ENCODE peak calls at places on chromosomes 6 and 20, in five cellular contexts. K, Y, G, A and R are unnamed samples.

GRCh38 chr6:159214281-159214680 is 45.1 kb downstream of the FNDC1 start:
- DNase-seq in A (no peak), Y (no peak), K (no peak), G (no peak), R (no peak)

GRCh38 chr6:103001724-103002123 is 1608.2 kb downstream of the GRIK2 start:
- DNase-seq in Y (no peak), G (no peak), K (no peak), A (no peak), R (no peak)

GRCh38 chr6:56753801-56754200 is 111.1 kb upstream of the DST start:
- DNase-seq in G (no peak), A (no peak), K (no peak), Y (no peak), R (no peak)

GRCh38 chr6:83867527-83868161 is 8.2 kb downstream of the CYB5R4 start:
- DNase-seq in A (no peak), K (no peak), G (peak), Y (peak), R (peak)

GRCh38 chr6:154249499-154250298 is 106.9 kb downstream of the IPCEF1 start:
- DNase-seq in K (peak), G (no peak), A (no peak), Y (no peak), R (no peak)

GRCh38 chr6:27608916-27609883 is 136.3 kb upstream of the ZNF184 start:
- DNase-seq in K (no peak), A (no peak), Y (peak), G (peak), R (no peak)

GRCh38 chr6:2441881-2442475 is 196.6 kb upstream of the GMDS start:
- DNase-seq in K (no peak), A (no peak), G (no peak), Y (no peak), R (no peak)

GRCh38 chr20:41654292-41654691 is 36.1 kb upstream of the CHD6 start:
- DNase-seq in G (no peak), A (peak), Y (peak), K (no peak), R (no peak)

GRCh38 chr6:130018830-130019795 is 732 bp downstream of the L3MBTL3 start:
- DNase-seq in A (peak), Y (peak), K (no peak), G (no peak), R (no peak)

GRCh38 chr6:21593927-21594421 is 423 bp downstream of the SOX4 start:
- DNase-seq in A (peak), Y (peak), K (no peak), G (peak), R (no peak)

GRCh38 chr6:52299598-52300144 is 15.1 kb upstream of the MCM3 start:
- DNase-seq in A (no peak), G (no peak), Y (no peak), K (no peak), R (no peak)

GRCh38 chr20:32575805-32576204 is 9.3 kb downstream of the NOL4L start:
- DNase-seq in A (no peak), Y (no peak), K (no peak), G (no peak), R (no peak)

GRCh38 chr6:87572860-87573259 is 16.9 kb downstream of the RARS2 start:
- DNase-seq in A (no peak), K (no peak), Y (no peak), G (no peak), R (no peak)

GRCh38 chr6:89323461-89324098 is 8.5 kb upstream of the GABRR2 start:
- DNase-seq in K (no peak), G (no peak), Y (no peak), A (no peak), R (no peak)

GRCh38 chr6:44263357-44264100 is 1.8 kb downstream of the NFKBIE start:
- DNase-seq in G (peak), K (no peak), A (no peak), Y (peak), R (no peak)

GRCh38 chr20:4855555-4855954 is 133.8 kb downstream of the PRND start:
- DNase-seq in A (no peak), K (no peak), Y (no peak), G (no peak), R (no peak)

GRCh38 chr6:31574106-31575061 is 981 bp upstream of the TNF start:
- DNase-seq in K (no peak), A (no peak), Y (no peak), G (no peak), R (no peak)

GRCh38 chr6:30077218-30077617 is 1.6 kb upstream of the RNF39 start:
- DNase-seq in A (no peak), Y (no peak), K (no peak), G (no peak), R (no peak)

GRCh38 chr20:24560571-24561485 is 91.4 kb downstream of the SYNDIG1 start:
- DNase-seq in K (no peak), G (no peak), A (no peak), Y (no peak), R (no peak)

GRCh38 chr20:36391456-36391855 is 85.3 kb downstream of the DLGAP4 start:
- DNase-seq in G (peak), A (no peak), K (no peak), Y (no peak), R (no peak)

GRCh38 chr6:1285589-1286340 is 26.1 kb upstream of the FOXQ1 start:
- DNase-seq in G (peak), Y (peak), A (no peak), K (peak), R (peak)

GRCh38 chr20:31713312-31714049 is 9.2 kb downstream of the BCL2L1 start:
- DNase-seq in G (peak), A (no peak), Y (peak), K (peak), R (peak)

GRCh38 chr6:52403627-52404026 is 16.5 kb upstream of the EFHC1 start:
- DNase-seq in A (peak), G (no peak), K (no peak), Y (peak), R (no peak)

GRCh38 chr6:355809-356208 is 35.7 kb upstream of the IRF4 start:
- DNase-seq in K (no peak), A (no peak), G (no peak), Y (no peak), R (no peak)

GRCh38 chr6:84466521-84466920 is 239.1 kb upstream of the CEP162 start:
- DNase-seq in A (no peak), Y (peak), K (peak), G (peak), R (peak)

GRCh38 chr6:14968056-14968643 is 277.7 kb upstream of the JARID2 start:
- DNase-seq in A (no peak), Y (no peak), K (no peak), G (no peak), R (no peak)

GRCh38 chr6:28462401-28462800 is 19.1 kb upstream of the ZSCAN23 start:
- DNase-seq in A (no peak), Y (no peak), G (no peak), K (no peak), R (no peak)

GRCh38 chr6:44043036-44043478 is 84.2 kb downstream of the MRPL14 start:
- DNase-seq in G (no peak), K (no peak), A (no peak), Y (no peak), R (no peak)

GRCh38 chr20:973785-974194 is 28.3 kb downstream of the RSPO4 start:
- DNase-seq in G (peak), A (no peak), Y (peak), K (no peak), R (peak)

GRCh38 chr20:40668449-40669228 is 20.4 kb downstream of the MAFB start:
- DNase-seq in G (peak), K (no peak), A (no peak), Y (no peak), R (no peak)

GRCh38 chr6:52511572-52512151 is 65.2 kb downstream of the TRAM2 start:
- DNase-seq in Y (no peak), A (no peak), G (peak), K (no peak), R (no peak)

GRCh38 chr20:50731930-50732690 is 730 bp downstream of the PARD6B start:
- DNase-seq in Y (no peak), G (no peak), K (no peak), A (no peak), R (no peak)

GRCh38 chr20:20076297-20077065 is 24.1 kb downstream of the CFAP61 start:
- DNase-seq in Y (no peak), G (peak), K (no peak), A (no peak), R (no peak)

GRCh38 chr6:143753678-143754077 is 75.9 kb downstream of the PHACTR2 start:
- DNase-seq in K (no peak), Y (no peak), A (no peak), G (no peak), R (no peak)

GRCh38 chr6:106643061-106643460 is 13.7 kb downstream of the QRSL1 start:
- DNase-seq in Y (no peak), A (no peak), K (no peak), G (no peak), R (no peak)

GRCh38 chr6:106642476-106642875 is 13.1 kb downstream of the QRSL1 start:
- DNase-seq in Y (no peak), K (no peak), A (no peak), G (no peak), R (no peak)

GRCh38 chr6:106637051-106637717 is 7.8 kb downstream of the QRSL1 start:
- DNase-seq in A (no peak), G (no peak), K (no peak), Y (no peak), R (no peak)

GRCh38 chr6:106637718-106638341 is 8.5 kb downstream of the QRSL1 start:
- DNase-seq in A (no peak), Y (no peak), K (no peak), G (no peak), R (no peak)

GRCh38 chr6:106639812-106640211 is 10.4 kb downstream of the QRSL1 start:
- DNase-seq in A (no peak), K (no peak), Y (no peak), G (no peak), R (no peak)
- TF ChIP-seq CTCF in A (no peak), K (no peak), Y (no peak), G (no peak), R (no peak)

GRCh38 chr20:48822178-48822577 is 5.6 kb downstream of the PREX1 start:
- DNase-seq in Y (no peak), G (no peak), A (no peak), K (no peak), R (no peak)

GRCh38 chr20:48820649-48820973 is 7.2 kb downstream of the PREX1 start:
- DNase-seq in G (no peak), K (no peak), A (no peak), Y (no peak), R (no peak)

GRCh38 chr20:48822879-48823385 is 4.9 kb downstream of the PREX1 start:
- DNase-seq in K (no peak), G (no peak), Y (no peak), A (no peak), R (no peak)

GRCh38 chr20:48819813-48820648 is 7.8 kb downstream of the PREX1 start:
- DNase-seq in A (no peak), Y (no peak), K (no peak), G (no peak), R (no peak)

DNA sequence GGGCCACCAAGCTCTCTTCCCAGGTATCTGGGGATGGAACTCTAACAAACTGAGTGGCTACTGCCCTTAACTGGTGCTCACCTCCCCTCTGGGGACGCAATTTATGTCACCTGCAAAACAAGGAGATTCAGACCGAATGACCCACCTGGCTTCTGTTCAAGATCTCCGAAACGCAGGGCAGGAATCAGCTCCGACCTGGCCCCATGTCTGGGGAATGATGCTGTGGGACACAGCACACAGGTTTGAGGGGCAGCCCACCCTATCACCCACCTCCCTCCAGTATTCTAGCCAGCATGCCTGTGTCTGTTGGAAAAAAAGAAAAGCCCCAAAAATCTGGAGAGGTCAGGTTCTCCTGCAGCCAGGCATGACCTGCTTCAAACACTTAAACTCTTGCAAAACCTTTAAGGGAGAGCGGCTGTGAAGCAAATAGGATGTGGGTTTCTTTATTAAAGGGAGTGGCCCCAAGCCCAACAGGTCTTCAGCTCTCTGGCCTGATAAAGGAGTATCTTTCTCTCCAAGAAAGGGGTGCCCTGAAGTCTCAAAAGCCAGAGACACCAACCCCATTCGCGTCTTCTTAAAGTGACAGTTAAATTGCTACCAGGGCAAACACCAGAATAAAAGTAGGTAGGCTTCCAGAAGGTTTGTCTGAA is 6.4 kb downstream of the PREX1 start:
- DNase-seq in G (no peak), Y (no peak), A (no peak), K (no peak), R (no peak)
- H3K4me3 ChIP-seq in G (no peak), Y (no peak), A (no peak), K (no peak), R (no peak)

DNA sequence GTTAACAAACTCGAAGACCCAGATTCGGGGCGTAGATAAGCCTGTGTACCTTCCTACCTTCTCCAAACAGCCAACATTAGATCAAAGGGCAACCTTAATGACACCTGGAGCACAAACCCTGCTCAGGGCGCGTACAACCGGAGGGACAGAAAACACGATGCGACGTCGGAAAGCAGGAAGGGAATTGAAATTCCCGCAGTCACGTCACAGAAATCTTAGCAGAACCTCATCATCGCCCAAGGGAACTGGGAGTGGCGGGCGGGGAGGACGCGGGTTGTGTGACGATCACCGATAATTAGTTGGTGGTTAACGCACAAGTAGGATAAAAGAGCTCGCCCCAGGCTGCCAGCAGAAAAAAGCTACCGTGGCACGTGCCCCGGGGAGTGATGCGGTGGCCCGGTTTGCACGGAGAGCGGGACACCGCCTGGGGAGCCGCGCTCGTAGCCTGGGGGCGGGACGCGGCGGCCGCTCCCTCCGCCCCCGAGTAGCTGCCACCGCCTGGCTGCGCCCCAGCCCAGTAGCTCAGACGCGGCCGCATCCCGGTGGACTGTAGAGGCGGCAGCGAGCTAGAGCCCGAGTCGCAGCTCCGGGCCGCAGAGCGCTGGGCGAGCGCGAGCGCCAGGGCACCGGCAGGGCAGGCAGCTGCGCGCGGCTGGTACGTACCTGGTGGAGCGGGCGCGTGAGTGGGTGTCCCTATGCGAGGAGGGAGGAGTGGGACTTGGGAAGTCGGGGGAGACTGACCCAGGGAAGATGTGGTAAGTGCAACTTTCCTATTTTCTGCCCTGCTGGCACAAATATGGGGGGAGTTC is at the start of gene PKIB:
- DNase-seq in K (peak), A (peak), Y (peak), G (peak), R (no peak)
- TF ChIP-seq CTCF in K (peak), A (no peak), Y (no peak), G (peak), R (peak)

DNA sequence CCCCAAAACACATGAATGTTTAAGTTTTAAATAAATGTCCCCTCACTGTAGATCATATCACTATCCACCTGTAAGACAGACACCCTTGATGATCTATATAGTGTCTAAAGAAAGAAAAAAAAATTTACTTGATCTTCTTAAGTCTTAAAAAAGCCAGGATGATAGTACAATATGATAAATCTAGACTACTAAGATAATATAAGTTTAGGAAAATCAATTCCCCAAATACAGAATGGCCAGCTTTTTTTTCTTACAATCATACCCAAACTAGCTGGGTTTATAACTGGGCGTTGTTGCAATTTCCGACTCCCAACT is 14.4 kb downstream of the ZNF217 start:
- DNase-seq in G (no peak), A (no peak), K (no peak), Y (peak), R (no peak)
- H3K4me3 ChIP-seq in G (no peak), A (no peak), K (no peak), Y (no peak), R (no peak)